ENCODE peak calls at places on chromosome 10, in eight cellular contexts. One of them, this sample, is unnamed.
A peak's percentile ranks its signal among the peaks of the same experiment; 100 is the strongest.

GRCh38 chr10:63666836-63667383 is 145.7 kb downstream of the REEP3 start:
- DNase-seq in heart left ventricle: no peak
- DNase-seq in AG09319: peak; percentile 84
- DNase-seq in body of pancreas: no peak
- DNase-seq in neural crest cell: no peak
- DNase-seq in mesothelial cell of epicardium: no peak
- DNase-seq in cardiac muscle cell: peak; percentile 96
- DNase-seq in fibroblast of lung: peak; percentile 99
- DNase-seq in this sample: no peak

GRCh38 chr10:113965077-113965476 is 78.6 kb upstream of the ADRB1 start:
- DNase-seq in mesothelial cell of epicardium: no peak
- DNase-seq in neural crest cell: no peak
- DNase-seq in fibroblast of lung: no peak
- DNase-seq in cardiac muscle cell: no peak
- DNase-seq in heart left ventricle: no peak
- DNase-seq in AG09319: no peak
- DNase-seq in body of pancreas: no peak
- DNase-seq in this sample: no peak

GRCh38 chr10:93816123-93816747 is 58.5 kb downstream of the LGI1 start:
- DNase-seq in cardiac muscle cell: peak; percentile 72
- DNase-seq in mesothelial cell of epicardium: no peak
- DNase-seq in neural crest cell: peak; percentile 58
- DNase-seq in heart left ventricle: peak; percentile 34
- DNase-seq in body of pancreas: peak; percentile 46
- DNase-seq in fibroblast of lung: peak; percentile 61
- DNase-seq in AG09319: peak; percentile 44
- DNase-seq in this sample: peak; percentile 72

GRCh38 chr10:116699049-116699782 is 43.1 kb downstream of the HSPA12A start:
- DNase-seq in heart left ventricle: no peak
- DNase-seq in fibroblast of lung: no peak
- DNase-seq in mesothelial cell of epicardium: no peak
- DNase-seq in neural crest cell: no peak
- DNase-seq in body of pancreas: no peak
- DNase-seq in AG09319: no peak
- DNase-seq in cardiac muscle cell: no peak
- DNase-seq in this sample: no peak

GRCh38 chr10:11869743-11870460 is 46.7 kb downstream of the PROSER2 start:
- DNase-seq in mesothelial cell of epicardium: no peak
- DNase-seq in AG09319: no peak
- DNase-seq in heart left ventricle: no peak
- DNase-seq in cardiac muscle cell: peak; percentile 61
- DNase-seq in neural crest cell: no peak
- DNase-seq in fibroblast of lung: peak; percentile 24
- DNase-seq in body of pancreas: no peak
- DNase-seq in this sample: no peak

GRCh38 chr10:85916999-85917573 is 449.5 kb downstream of the GRID1 start:
- DNase-seq in neural crest cell: no peak
- DNase-seq in mesothelial cell of epicardium: no peak
- DNase-seq in body of pancreas: peak; percentile 29
- DNase-seq in heart left ventricle: no peak
- DNase-seq in fibroblast of lung: no peak
- DNase-seq in cardiac muscle cell: no peak
- DNase-seq in AG09319: no peak
- DNase-seq in this sample: no peak

GRCh38 chr10:113953505-113954272 is 90.0 kb upstream of the ADRB1 start:
- DNase-seq in fibroblast of lung: no peak
- DNase-seq in heart left ventricle: no peak
- DNase-seq in cardiac muscle cell: no peak
- DNase-seq in neural crest cell: no peak
- DNase-seq in body of pancreas: no peak
- DNase-seq in mesothelial cell of epicardium: no peak
- DNase-seq in AG09319: no peak
- DNase-seq in this sample: no peak

GRCh38 chr10:17527530-17528146 is 73.2 kb upstream of the ST8SIA6 start:
- DNase-seq in heart left ventricle: no peak
- DNase-seq in neural crest cell: no peak
- DNase-seq in cardiac muscle cell: peak; percentile 89
- DNase-seq in mesothelial cell of epicardium: no peak
- DNase-seq in AG09319: peak; percentile 52
- DNase-seq in fibroblast of lung: peak; percentile 91
- DNase-seq in body of pancreas: no peak
- DNase-seq in this sample: no peak

GRCh38 chr10:125955766-125956165 is 59.4 kb downstream of the FANK1 start:
- DNase-seq in heart left ventricle: no peak
- DNase-seq in AG09319: no peak
- DNase-seq in neural crest cell: no peak
- DNase-seq in body of pancreas: no peak
- DNase-seq in cardiac muscle cell: no peak
- DNase-seq in fibroblast of lung: no peak
- DNase-seq in mesothelial cell of epicardium: no peak
- DNase-seq in this sample: no peak

GRCh38 chr10:89679986-89680385 is 21.4 kb upstream of the KIF20B start:
- DNase-seq in neural crest cell: no peak
- DNase-seq in fibroblast of lung: no peak
- DNase-seq in heart left ventricle: no peak
- DNase-seq in body of pancreas: no peak
- DNase-seq in cardiac muscle cell: no peak
- DNase-seq in mesothelial cell of epicardium: no peak
- DNase-seq in AG09319: no peak
- DNase-seq in this sample: no peak

GRCh38 chr10:80518143-80518806 is 19.4 kb upstream of the SH2D4B start:
- DNase-seq in body of pancreas: no peak
- DNase-seq in fibroblast of lung: no peak
- DNase-seq in mesothelial cell of epicardium: no peak
- DNase-seq in AG09319: no peak
- DNase-seq in cardiac muscle cell: no peak
- DNase-seq in heart left ventricle: no peak
- DNase-seq in neural crest cell: no peak
- DNase-seq in this sample: no peak

GRCh38 chr10:76026176-76026771 is 594.9 kb downstream of the LRMDA start:
- DNase-seq in fibroblast of lung: no peak
- DNase-seq in mesothelial cell of epicardium: no peak
- DNase-seq in neural crest cell: no peak
- DNase-seq in AG09319: no peak
- DNase-seq in cardiac muscle cell: no peak
- DNase-seq in heart left ventricle: no peak
- DNase-seq in body of pancreas: no peak
- DNase-seq in this sample: no peak

GRCh38 chr10:104080762-104081161 is 4.9 kb downstream of the COL17A1 start:
- DNase-seq in body of pancreas: peak; percentile 22
- DNase-seq in AG09319: no peak
- DNase-seq in mesothelial cell of epicardium: no peak
- DNase-seq in neural crest cell: no peak
- DNase-seq in heart left ventricle: no peak
- DNase-seq in fibroblast of lung: peak; percentile 33
- DNase-seq in cardiac muscle cell: peak; percentile 45
- DNase-seq in this sample: no peak

GRCh38 chr10:33772370-33773331 is 438.2 kb upstream of the NRP1 start:
- DNase-seq in fibroblast of lung: no peak
- DNase-seq in AG09319: no peak
- DNase-seq in mesothelial cell of epicardium: no peak
- DNase-seq in cardiac muscle cell: peak; percentile 32
- DNase-seq in heart left ventricle: peak; percentile 34
- DNase-seq in body of pancreas: peak; percentile 22
- DNase-seq in neural crest cell: peak; percentile 41
- DNase-seq in this sample: peak; percentile 42

GRCh38 chr10:68423522-68423921 is 16.4 kb upstream of the RUFY2 start:
- DNase-seq in AG09319: no peak
- DNase-seq in mesothelial cell of epicardium: no peak
- DNase-seq in heart left ventricle: no peak
- DNase-seq in neural crest cell: no peak
- DNase-seq in cardiac muscle cell: no peak
- DNase-seq in body of pancreas: no peak
- DNase-seq in fibroblast of lung: no peak
- DNase-seq in this sample: no peak

GRCh38 chr10:49237985-49238384 is 49.8 kb upstream of the TMEM273 start:
- DNase-seq in AG09319: no peak
- DNase-seq in fibroblast of lung: no peak
- DNase-seq in heart left ventricle: no peak
- DNase-seq in cardiac muscle cell: no peak
- DNase-seq in neural crest cell: no peak
- DNase-seq in mesothelial cell of epicardium: no peak
- DNase-seq in body of pancreas: no peak
- DNase-seq in this sample: no peak

GRCh38 chr10:97849491-97850402 is at the start of gene GOLGA7B:
- DNase-seq in AG09319: no peak
- DNase-seq in fibroblast of lung: no peak
- DNase-seq in cardiac muscle cell: peak; percentile 55
- DNase-seq in mesothelial cell of epicardium: peak; percentile 72
- DNase-seq in neural crest cell: peak; percentile 37
- DNase-seq in heart left ventricle: peak; percentile 29
- DNase-seq in body of pancreas: peak; percentile 64
- DNase-seq in this sample: no peak

DNA sequence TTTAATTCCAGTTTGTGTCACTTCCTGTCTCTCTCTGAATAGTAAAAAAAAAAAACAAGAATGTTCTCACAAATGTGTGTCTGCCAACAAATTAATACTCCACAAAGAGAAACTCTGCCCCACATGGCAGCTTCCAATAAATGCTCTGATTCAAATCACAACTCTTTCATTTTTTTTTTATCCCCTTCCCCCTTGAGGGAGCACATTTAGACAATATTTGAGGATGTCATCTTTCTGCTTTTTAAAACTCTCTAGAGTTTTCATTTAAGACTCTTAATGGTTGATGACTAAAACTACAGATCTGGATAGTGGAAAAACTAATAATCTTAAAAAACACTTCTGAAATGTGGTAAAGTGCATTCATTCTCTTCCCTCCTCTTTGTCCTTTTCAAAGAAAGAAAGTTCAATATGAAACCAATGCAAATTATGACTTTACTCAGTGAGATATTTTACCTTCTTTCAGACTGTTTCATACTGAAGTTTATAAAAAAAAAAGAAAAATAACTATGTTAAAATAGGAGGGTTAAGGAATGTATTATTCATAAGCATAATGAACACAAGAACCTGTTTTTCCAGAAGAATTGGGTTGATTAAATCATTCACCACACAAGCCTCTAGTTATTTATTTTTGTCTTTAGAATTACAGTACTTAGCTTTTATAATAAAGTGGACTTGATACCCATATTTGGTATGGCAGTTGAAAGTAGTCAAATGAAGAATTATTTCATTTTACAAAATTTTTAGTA is 42.4 kb downstream of the ARID5B start:
- DNase-seq in heart left ventricle: no peak
- DNase-seq in neural crest cell: no peak
- DNase-seq in mesothelial cell of epicardium: no peak
- DNase-seq in body of pancreas: no peak
- DNase-seq in cardiac muscle cell: peak; percentile 87
- DNase-seq in AG09319: no peak
- DNase-seq in fibroblast of lung: peak; percentile 73
- DNase-seq in this sample: no peak
- TF ChIP-seq CTCF in heart left ventricle: no peak
- TF ChIP-seq CTCF in neural crest cell: no peak
- TF ChIP-seq CTCF in mesothelial cell of epicardium: no peak
- TF ChIP-seq CTCF in body of pancreas: no peak
- TF ChIP-seq CTCF in cardiac muscle cell: peak; percentile 35
- TF ChIP-seq CTCF in AG09319: no peak
- TF ChIP-seq CTCF in fibroblast of lung: no peak
- TF ChIP-seq CTCF in this sample: no peak

DNA sequence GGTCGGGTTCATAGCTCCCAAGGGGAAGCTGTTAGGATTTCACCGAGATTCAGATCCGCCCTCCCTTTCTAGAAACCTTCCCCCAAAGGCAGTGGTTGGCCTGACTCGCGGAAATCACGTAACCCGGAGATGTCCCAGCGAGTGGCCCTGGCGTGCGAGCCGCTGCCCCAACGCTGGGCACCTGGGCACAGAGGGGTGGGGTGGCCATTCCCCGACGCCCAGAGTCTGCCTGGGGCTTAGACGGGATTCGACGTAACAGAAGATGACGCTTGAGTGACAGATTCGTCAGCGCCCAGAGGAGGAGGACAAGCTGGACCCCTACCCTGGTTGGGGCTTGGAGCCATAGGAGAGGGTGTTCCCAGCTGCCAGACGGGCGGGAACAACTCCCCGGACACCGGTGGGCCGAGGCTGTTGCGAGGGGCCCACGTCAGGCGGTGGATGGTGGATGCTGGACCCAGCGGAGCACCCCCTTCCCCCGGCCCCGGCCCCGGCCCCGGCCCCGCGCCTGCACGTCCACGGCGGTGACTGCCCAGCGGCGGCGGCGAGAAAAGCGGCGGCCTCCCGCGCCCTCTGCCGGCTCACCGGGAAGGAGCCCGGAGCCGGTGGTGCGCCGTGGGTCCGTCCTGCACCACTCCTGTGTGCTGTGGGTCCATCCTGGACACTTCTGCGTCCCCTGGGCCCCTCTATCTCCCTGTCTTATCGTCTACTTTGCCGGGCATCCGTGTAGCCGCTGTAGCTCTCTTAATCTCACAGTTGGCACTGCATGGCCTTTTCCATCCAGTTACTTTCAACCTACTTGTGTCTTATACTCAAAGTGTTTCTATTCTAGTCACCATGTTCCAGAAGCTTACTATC is 35.4 kb upstream of the KNDC1 start:
- DNase-seq in fibroblast of lung: no peak
- DNase-seq in mesothelial cell of epicardium: peak; percentile 60
- DNase-seq in neural crest cell: peak; percentile 68
- DNase-seq in body of pancreas: peak; percentile 32
- DNase-seq in heart left ventricle: no peak
- DNase-seq in AG09319: no peak
- DNase-seq in cardiac muscle cell: peak; percentile 38
- DNase-seq in this sample: no peak
- TF ChIP-seq CTCF in fibroblast of lung: peak; percentile 21
- TF ChIP-seq CTCF in mesothelial cell of epicardium: peak; percentile 76
- TF ChIP-seq CTCF in neural crest cell: peak; percentile 79
- TF ChIP-seq CTCF in body of pancreas: peak; percentile 46
- TF ChIP-seq CTCF in heart left ventricle: peak; percentile 34
- TF ChIP-seq CTCF in AG09319: peak; percentile 33
- TF ChIP-seq CTCF in cardiac muscle cell: peak; percentile 58
- TF ChIP-seq CTCF in this sample: no peak

DNA sequence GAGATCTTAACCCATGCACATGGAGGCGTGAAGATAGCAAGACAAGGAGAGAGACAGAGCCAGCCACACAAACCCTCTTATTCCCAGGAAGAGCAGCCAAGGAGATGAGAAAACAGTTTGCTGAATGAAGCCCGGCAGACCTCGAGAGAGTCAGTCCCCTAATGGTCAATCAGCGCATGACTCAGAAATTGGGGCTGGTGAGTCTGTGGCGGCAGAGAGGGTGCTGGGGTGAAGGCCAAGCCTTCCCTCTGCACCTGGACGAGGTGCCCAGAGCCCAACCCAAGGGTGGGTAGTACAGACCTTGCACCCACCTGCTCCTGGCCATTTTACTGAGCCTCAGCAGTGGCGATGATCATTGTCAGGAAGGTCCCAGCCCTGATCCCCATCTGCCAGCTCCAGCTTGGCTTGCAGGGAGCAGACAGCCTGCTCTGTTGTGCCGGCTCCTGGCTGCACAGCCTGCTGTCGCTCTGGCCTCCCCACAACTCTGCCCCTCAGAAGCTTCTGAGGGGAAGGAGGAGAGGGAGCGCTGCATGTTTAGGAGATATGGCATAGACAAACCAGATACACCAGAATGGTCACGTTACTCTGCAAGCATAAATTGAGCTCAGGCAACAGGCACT is 256.6 kb downstream of the RPS24 start:
- DNase-seq in neural crest cell: no peak
- DNase-seq in AG09319: no peak
- DNase-seq in body of pancreas: no peak
- DNase-seq in cardiac muscle cell: no peak
- DNase-seq in fibroblast of lung: no peak
- DNase-seq in mesothelial cell of epicardium: no peak
- DNase-seq in heart left ventricle: no peak
- DNase-seq in this sample: no peak
- TF ChIP-seq CTCF in neural crest cell: no peak
- TF ChIP-seq CTCF in AG09319: no peak
- TF ChIP-seq CTCF in body of pancreas: no peak
- TF ChIP-seq CTCF in cardiac muscle cell: no peak
- TF ChIP-seq CTCF in fibroblast of lung: peak; percentile 7
- TF ChIP-seq CTCF in mesothelial cell of epicardium: no peak
- TF ChIP-seq CTCF in heart left ventricle: no peak
- TF ChIP-seq CTCF in this sample: no peak

GRCh38 chr10:119274519-119275045 is 67.2 kb downstream of the GRK5 start:
- DNase-seq in mesothelial cell of epicardium: no peak
- DNase-seq in heart left ventricle: no peak
- DNase-seq in fibroblast of lung: no peak
- DNase-seq in AG09319: no peak
- DNase-seq in cardiac muscle cell: no peak
- DNase-seq in body of pancreas: no peak
- DNase-seq in neural crest cell: no peak
- DNase-seq in this sample: no peak
- TF ChIP-seq CTCF in mesothelial cell of epicardium: no peak
- TF ChIP-seq CTCF in heart left ventricle: no peak
- TF ChIP-seq CTCF in fibroblast of lung: no peak
- TF ChIP-seq CTCF in AG09319: no peak
- TF ChIP-seq CTCF in cardiac muscle cell: no peak
- TF ChIP-seq CTCF in body of pancreas: no peak
- TF ChIP-seq CTCF in neural crest cell: no peak
- TF ChIP-seq CTCF in this sample: no peak